ENCODE peak calls at places on chromosomes 16 and 17, in four cellular contexts. O is GM10248, Q is lower leg skin, M is progenitor cell of endocrine pancreas. H is an unnamed sample.

GRCh38 chr17:73827627-73828241 is 183.5 kb upstream of the SDK2 start:
- DNase-seq in M (no peak), O (no peak), Q (no peak), H (no peak)

GRCh38 chr17:66889480-66890230 is 54.7 kb downstream of the CACNG5 start:
- DNase-seq in Q (no peak), M (no peak), O (no peak), H (no peak)

GRCh38 chr16:25212636-25213035 is 4.1 kb upstream of the AQP8 start:
- DNase-seq in Q (no peak), M (no peak), O (no peak), H (no peak)

GRCh38 chr16:1823821-1824220 is 2.8 kb downstream of the HAGH start:
- DNase-seq in M (no peak), Q (no peak), O (peak; percentile 39), H (no peak)

GRCh38 chr16:30033270-30033669 is 2.2 kb upstream of the TLCD3B start:
- DNase-seq in O (no peak), M (no peak), Q (no peak), H (no peak)

GRCh38 chr17:35433075-35433894 is 985 bp upstream of the SLFN12 start:
- DNase-seq in O (peak; percentile 66), M (peak; percentile 13), Q (peak; percentile 84), H (no peak)

GRCh38 chr16:15043344-15043743 is 12.5 kb downstream of the NTAN1 start:
- DNase-seq in O (no peak), M (no peak), Q (no peak), H (no peak)

GRCh38 chr16:9500872-9501271 is 409.4 kb downstream of the HAPSTR1 start:
- DNase-seq in Q (no peak), M (no peak), O (no peak), H (no peak)

GRCh38 chr16:48611329-48612137 is 1.6 kb upstream of the N4BP1 start:
- DNase-seq in O (peak; percentile 53), Q (no peak), M (no peak), H (no peak)

GRCh38 chr16:65202461-65202860 is 80.6 kb upstream of the CDH11 start:
- DNase-seq in Q (no peak), M (no peak), O (no peak), H (no peak)

GRCh38 chr17:64320613-64321553 is 57.8 kb upstream of the TEX2 start:
- DNase-seq in O (peak; percentile 83), Q (peak; percentile 63), M (peak; percentile 16), H (no peak)

GRCh38 chr17:27569257-27569722 is 61.7 kb upstream of the LGALS9 start:
- DNase-seq in M (no peak), Q (no peak), O (peak; percentile 74), H (no peak)

GRCh38 chr17:43467981-43468541 is 15.7 kb upstream of the DHX8 start:
- DNase-seq in Q (peak; percentile 68), O (no peak), M (no peak), H (no peak)

GRCh38 chr16:86886651-86887050 is 308.3 kb downstream of the FOXL1 start:
- DNase-seq in O (no peak), Q (no peak), M (no peak), H (no peak)

GRCh38 chr17:78958556-78959191 is 21.0 kb downstream of the LGALS3BP start:
- DNase-seq in M (no peak), O (no peak), Q (no peak), H (no peak)
- TF ChIP-seq CTCF in M (no peak), O (no peak), Q (no peak), H (no peak)

DNA sequence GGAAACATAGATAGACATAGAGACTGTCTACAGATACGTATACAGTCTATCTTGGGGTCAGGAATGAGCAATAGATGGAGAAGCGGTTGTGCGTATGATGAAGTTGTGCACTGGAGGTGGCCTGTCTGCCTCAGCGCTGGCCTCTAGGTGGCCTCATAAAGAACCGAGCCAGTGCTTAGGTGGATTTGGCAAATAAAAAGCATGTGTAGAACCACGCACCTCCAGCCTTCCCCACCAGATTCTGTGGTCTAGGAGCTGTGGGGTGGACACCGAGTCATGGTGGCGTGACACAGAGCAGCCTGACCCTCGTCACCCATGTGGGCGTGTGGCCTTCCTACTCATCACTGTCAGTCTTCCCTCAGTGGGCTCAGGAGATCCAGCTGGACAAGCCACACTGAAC is 34.0 kb downstream of the PGS1 start:
- DNase-seq in O (no peak), M (no peak), Q (no peak), H (no peak)
- TF ChIP-seq CTCF in O (peak; percentile 43), M (peak; percentile 52), Q (no peak), H (peak; percentile 63)

GRCh38 chr16:67842509-67843342 is 606 bp downstream of the THAP11 start:
- DNase-seq in O (peak; percentile 50), M (peak; percentile 52), Q (no peak), H (peak; percentile 73)

GRCh38 chr16:67846063-67846319 is 742 bp upstream of the NUTF2 start:
- DNase-seq in Q (no peak), M (no peak), O (no peak), H (no peak)

GRCh38 chr16:67843343-67843765 is 1.2 kb downstream of the THAP11 start:
- DNase-seq in Q (no peak), M (no peak), O (no peak), H (no peak)

GRCh38 chr16:67845291-67846062 is 1.3 kb upstream of the NUTF2 start:
- DNase-seq in O (no peak), M (no peak), Q (no peak), H (no peak)

GRCh38 chr16:67844441-67844840 is 2.3 kb upstream of the NUTF2 start:
- DNase-seq in Q (no peak), O (no peak), M (no peak), H (no peak)
- TF ChIP-seq CTCF in Q (no peak), O (no peak), M (no peak), H (no peak)

DNA sequence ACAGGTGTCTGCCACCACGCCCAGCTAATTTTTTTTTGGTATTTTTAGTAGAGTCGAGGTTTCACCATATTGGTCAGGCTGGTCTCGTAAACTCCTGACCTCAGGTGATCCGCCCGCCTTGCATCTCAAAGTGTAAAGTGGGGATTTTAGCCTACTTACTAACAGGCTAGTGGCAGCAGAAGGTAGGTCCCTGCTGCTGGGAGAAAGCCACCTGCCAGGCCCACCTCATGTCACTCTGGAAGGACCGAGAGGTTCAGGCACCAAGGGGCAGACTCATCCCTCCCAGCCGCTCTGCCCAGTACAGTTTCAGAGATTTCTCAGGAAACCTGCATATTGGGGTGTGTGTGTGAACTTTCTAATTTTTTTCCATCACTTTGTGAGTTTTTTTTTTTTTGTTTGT is 2.1 kb upstream of the RCVRN start:
- DNase-seq in Q (no peak), O (no peak), M (no peak), H (no peak)
- TF ChIP-seq CTCF in Q (no peak), O (no peak), M (no peak), H (no peak)

GRCh38 chr17:2395258-2396170 is 5.3 kb downstream of the MNT start:
- DNase-seq in Q (no peak), O (no peak), M (no peak), H (no peak)
- TF ChIP-seq CTCF in Q (no peak), O (no peak), M (no peak), H (no peak)

DNA sequence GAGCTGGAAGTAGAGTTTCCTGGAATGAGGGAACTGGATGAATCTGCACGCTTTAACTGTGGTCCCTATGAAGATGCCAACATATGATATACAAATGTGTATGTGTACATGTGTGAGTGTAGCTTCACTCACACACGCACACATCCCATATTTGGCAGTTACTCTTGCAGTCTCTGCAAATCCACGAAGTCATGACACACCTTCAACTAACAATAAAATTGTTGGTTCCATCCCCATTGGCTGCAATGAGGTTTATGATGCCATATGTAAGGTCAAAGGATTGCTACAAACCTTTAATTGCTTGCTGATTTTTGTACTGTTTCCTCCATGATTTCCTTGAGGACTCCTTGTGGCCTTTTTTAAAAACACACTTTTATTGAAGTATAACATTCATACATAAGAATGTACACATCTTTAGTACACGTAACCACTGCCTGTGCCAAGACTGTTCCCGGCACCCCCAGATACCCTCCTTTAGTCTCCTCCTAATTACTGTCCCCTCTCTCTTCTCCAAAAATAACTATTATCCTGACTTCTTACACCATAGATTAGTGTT is 22.0 kb downstream of the MYO1D start:
- DNase-seq in M (no peak), Q (no peak), O (no peak), H (no peak)
- TF ChIP-seq CTCF in M (no peak), Q (no peak), O (no peak), H (peak; percentile 19)

DNA sequence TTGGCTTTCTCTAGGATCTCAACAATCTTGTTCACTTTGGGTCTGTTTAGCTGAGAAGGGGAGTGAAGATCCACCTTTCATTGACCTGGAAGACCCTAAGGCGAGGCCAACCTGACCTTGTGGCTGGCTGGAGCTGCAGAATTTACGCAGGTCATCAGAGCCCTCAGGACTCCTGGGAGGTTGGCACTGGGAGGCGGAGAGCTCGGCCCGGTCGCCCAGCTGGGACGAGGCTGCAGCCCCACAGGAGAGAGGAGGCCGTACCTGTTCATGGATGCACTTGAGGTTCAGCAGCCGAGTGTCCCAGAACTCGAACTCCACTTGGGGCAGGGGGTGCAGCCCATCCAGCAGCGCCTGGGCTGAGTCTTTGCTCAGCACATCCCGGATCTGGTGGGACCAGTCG is 5.9 kb downstream of the DNAH17 start:
- DNase-seq in O (no peak), M (no peak), Q (no peak), H (no peak)
- TF ChIP-seq CTCF in O (no peak), M (no peak), Q (no peak), H (no peak)

GRCh38 chr16:75460441-75460840 is 4.0 kb downstream of the TMEM170A start:
- DNase-seq in M (no peak), Q (no peak), O (no peak), H (no peak)

GRCh38 chr16:75461575-75461974 is 2.9 kb downstream of the TMEM170A start:
- DNase-seq in M (no peak), O (no peak), Q (no peak), H (no peak)

GRCh38 chr16:75466760-75467159 is 2.3 kb upstream of the TMEM170A start:
- DNase-seq in O (no peak), M (no peak), Q (no peak), H (no peak)

GRCh38 chr16:75462804-75463203 is 1.7 kb downstream of the TMEM170A start:
- DNase-seq in Q (no peak), M (no peak), O (peak; percentile 51), H (no peak)

GRCh38 chr16:75464130-75464918 is at the start of gene TMEM170A:
- DNase-seq in Q (peak; percentile 98), O (peak; percentile 97), M (peak; percentile 100), H (peak; percentile 100)
- TF ChIP-seq CTCF in Q (peak; percentile 82), O (peak; percentile 100), M (peak; percentile 100), H (peak; percentile 100)

DNA sequence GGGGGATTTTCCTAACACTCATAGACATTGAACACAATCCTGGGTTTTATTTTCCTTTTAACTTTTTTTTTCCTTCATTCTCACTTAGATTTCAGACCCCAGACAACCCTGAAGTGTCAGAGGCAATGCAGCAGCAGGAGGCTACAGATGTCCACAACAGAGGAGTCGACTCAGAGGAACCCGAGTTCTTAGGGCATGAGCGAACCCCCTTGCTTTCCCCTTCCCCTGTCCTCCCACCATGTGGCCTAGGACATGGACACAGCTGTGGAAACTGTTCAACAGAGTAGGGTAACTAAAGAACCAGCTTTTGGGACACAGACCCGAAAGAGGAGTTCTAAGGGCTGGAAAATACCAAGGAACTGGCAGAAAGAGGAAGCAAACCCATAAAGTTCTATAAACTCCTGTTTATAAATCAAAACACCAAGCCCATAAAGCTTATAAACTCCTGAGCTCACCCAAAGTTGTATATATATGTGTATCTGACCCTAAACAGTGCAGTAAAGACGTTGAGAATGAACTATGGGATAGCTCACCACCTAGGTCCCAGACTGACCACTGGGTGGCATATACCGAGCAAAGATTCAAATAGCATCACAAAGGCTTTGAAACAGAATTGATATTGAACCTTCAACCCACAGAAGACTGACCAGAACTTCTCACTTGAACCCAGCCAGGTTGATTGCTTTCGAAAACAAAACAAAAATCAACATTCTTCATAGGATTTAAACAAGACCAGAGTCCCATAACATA is 33.9 kb downstream of the CMTM4 start:
- DNase-seq in M (no peak), O (no peak), Q (no peak), H (no peak)
- TF ChIP-seq CTCF in M (peak; percentile 47), O (peak; percentile 30), Q (no peak), H (peak; percentile 65)

GRCh38 chr16:72961115-72961832 is 86.7 kb downstream of the ZFHX3 start:
- DNase-seq in Q (no peak), M (no peak), O (no peak), H (no peak)
- TF ChIP-seq CTCF in Q (no peak), M (peak; percentile 45), O (no peak), H (peak; percentile 63)